ENCODE peak calls at places on chromosome X, in seven cellular contexts. I is ACHN, U is kidney tubule cell, Y is GM18507, A is MCF 10A, J is lower leg skin, W is amniotic epithelial cell. C is an unnamed sample.

GRCh38 chrX:101203782-101204351 is 15.7 kb upstream of the DRP2 start:
- DNase-seq in I (no peak), U (no peak), Y (no peak), A (no peak), J (no peak), W (no peak), C (no peak)

GRCh38 chrX:154028502-154029184 is 8.9 kb upstream of the IRAK1 start:
- DNase-seq in I (no peak), U (no peak), Y (no peak), A (no peak), J (no peak), W (no peak), C (no peak)

GRCh38 chrX:9866633-9867032 is 80.4 kb downstream of the SHROOM2 start:
- DNase-seq in I (no peak), U (no peak), Y (no peak), A (no peak), J (no peak), W (peak), C (no peak)

GRCh38 chrX:71930298-71930697 is 19.7 kb downstream of the NHSL2 start:
- DNase-seq in I (no peak), U (no peak), Y (no peak), A (no peak), J (no peak), W (no peak), C (no peak)

GRCh38 chrX:46235778-46236177 is 309.4 kb downstream of the ZNF674 start:
- DNase-seq in I (no peak), U (no peak), Y (no peak), A (no peak), J (no peak), W (no peak), C (no peak)

GRCh38 chrX:63417649-63418048 is 66.5 kb upstream of the SPIN4 start:
- DNase-seq in I (no peak), U (no peak), Y (no peak), A (no peak), J (no peak), W (no peak), C (no peak)

GRCh38 chrX:66074920-66075879 is 35.3 kb upstream of the VSIG4 start:
- DNase-seq in I (no peak), U (no peak), Y (no peak), A (peak), J (peak), W (no peak), C (no peak)

GRCh38 chrX:69021561-69021960 is 143.7 kb downstream of the PJA1 start:
- DNase-seq in I (no peak), U (no peak), Y (no peak), A (no peak), J (no peak), W (no peak), C (no peak)

GRCh38 chrX:24305905-24306304 is 8.0 kb downstream of the SUPT20HL2 start:
- DNase-seq in I (no peak), U (no peak), Y (no peak), A (no peak), J (no peak), W (no peak), C (no peak)

GRCh38 chrX:115642304-115642703 is 81.3 kb downstream of the PLS3 start:
- DNase-seq in I (no peak), U (no peak), Y (no peak), A (no peak), J (no peak), W (no peak), C (peak)

C was measured in GM23338.